ENCODE peak calls at places on chromosomes 3 and 15, in five cellular contexts. V is GM23338, R is BJ, I is upper lobe of right lung, Z is lung. D is an unnamed sample.

GRCh38 chr15:98804057-98804380 is 155.7 kb downstream of the IGF1R start:
- DNase-seq in V (no peak), R (no peak), I (no peak), Z (no peak), D (no peak)

GRCh38 chr3:99499235-99499798 is 139.1 kb upstream of the COL8A1 start:
- DNase-seq in V (peak; percentile 71), R (no peak), I (no peak), Z (no peak), D (no peak)

GRCh38 chr3:67648701-67649100 is 5.7 kb downstream of the SUCLG2 start:
- DNase-seq in V (no peak), R (no peak), I (no peak), Z (no peak), D (no peak)

GRCh38 chr3:112136046-112136445 is 3.0 kb upstream of the GCSAM start:
- DNase-seq in V (no peak), R (no peak), I (no peak), Z (no peak), D (no peak)

GRCh38 chr15:101063891-101064794 is 145.0 kb downstream of the LRRK1 start:
- DNase-seq in V (no peak), R (no peak), I (peak; percentile 58), Z (no peak), D (no peak)

GRCh38 chr15:71413419-71413818 is 298.1 kb downstream of the THSD4 start:
- DNase-seq in V (no peak), R (no peak), I (no peak), Z (no peak), D (no peak)

GRCh38 chr3:62139957-62140356 is 233.4 kb downstream of the FEZF2 start:
- DNase-seq in V (no peak), R (no peak), I (no peak), Z (no peak), D (no peak)

GRCh38 chr3:161213644-161214043 is 7.5 kb upstream of the NMD3 start:
- DNase-seq in V (peak; percentile 55), R (no peak), I (no peak), Z (no peak), D (no peak)

GRCh38 chr3:174439621-174440349 is 419.3 kb upstream of the NAALADL2 start:
- DNase-seq in V (peak; percentile 25), R (peak; percentile 99), I (no peak), Z (peak; percentile 50), D (no peak)

GRCh38 chr15:70892002-70892911 is at the start of the genes LRRC49 and THAP10:
- DNase-seq in V (peak; percentile 96), R (peak; percentile 93), I (peak; percentile 92), Z (peak; percentile 88), D (no peak)

GRCh38 chr3:2036096-2036495 is 62.6 kb upstream of the CNTN4 start:
- DNase-seq in V (peak; percentile 1), R (no peak), I (no peak), Z (no peak), D (no peak)

GRCh38 chr15:38174691-38175090 is 77.9 kb upstream of the SPRED1 start:
- DNase-seq in V (no peak), R (no peak), I (no peak), Z (no peak), D (no peak)

GRCh38 chr3:172201990-172202318 is 162.6 kb downstream of the FNDC3B start:
- DNase-seq in V (no peak), R (no peak), I (no peak), Z (no peak), D (no peak)

GRCh38 chr3:12884104-12884742 is 42.9 kb upstream of the RPL32 start:
- DNase-seq in V (no peak), R (no peak), I (no peak), Z (no peak), D (no peak)

GRCh38 chr3:139281512-139282196 is 62.2 kb upstream of the MRPS22 start:
- DNase-seq in V (no peak), R (no peak), I (peak; percentile 33), Z (no peak), D (no peak)

GRCh38 chr15:76203766-76204557 is 107.3 kb downstream of the ETFA start:
- DNase-seq in V (no peak), R (no peak), I (peak; percentile 61), Z (no peak), D (no peak)

GRCh38 chr15:85727068-85727467 is 67.7 kb downstream of the KLHL25 start:
- DNase-seq in V (no peak), R (no peak), I (no peak), Z (no peak), D (no peak)

GRCh38 chr3:156639414-156640023 is 34.9 kb upstream of the TIPARP start:
- DNase-seq in V (no peak), R (no peak), I (no peak), Z (no peak), D (no peak)

GRCh38 chr15:91941871-91942270 is 88.4 kb downstream of the SLCO3A1 start:
- DNase-seq in V (no peak), R (no peak), I (no peak), Z (no peak), D (no peak)

GRCh38 chr3:133117342-133117741 is 79.2 kb downstream of the TMEM108 start:
- DNase-seq in V (peak; percentile 26), R (no peak), I (no peak), Z (no peak), D (no peak)

GRCh38 chr3:112781611-112782010 is 65.1 kb downstream of the CD200R1L start:
- DNase-seq in V (no peak), R (no peak), I (no peak), Z (no peak), D (no peak)

GRCh38 chr3:127350172-127351050 is 62.6 kb upstream of the PRR20G start:
- DNase-seq in V (no peak), R (no peak), I (no peak), Z (peak; percentile 25), D (no peak)

GRCh38 chr3:50294492-50295403 is 2.5 kb upstream of the IFRD2 start:
- DNase-seq in V (no peak), R (no peak), I (peak; percentile 66), Z (no peak), D (no peak)

GRCh38 chr3:44468572-44469520 is 8.6 kb downstream of the ZNF445 start:
- DNase-seq in V (peak; percentile 60), R (no peak), I (no peak), Z (no peak), D (no peak)

GRCh38 chr15:38994310-38994709 is 429.7 kb upstream of the RASGRP1 start:
- DNase-seq in V (no peak), R (no peak), I (no peak), Z (no peak), D (no peak)

GRCh38 chr3:174531262-174531982 is 327.7 kb upstream of the NAALADL2 start:
- DNase-seq in V (no peak), R (no peak), I (no peak), Z (no peak), D (no peak)

GRCh38 chr3:42504334-42505202 is 2.1 kb downstream of the VIPR1 start:
- DNase-seq in V (no peak), R (no peak), I (peak; percentile 40), Z (no peak), D (no peak)

GRCh38 chr3:157271283-157271882 is 111.4 kb upstream of the CCNL1 start:
- DNase-seq in V (no peak), R (no peak), I (no peak), Z (no peak), D (no peak)

GRCh38 chr3:1717524-1717923 is 381.1 kb upstream of the CNTN4 start:
- DNase-seq in V (no peak), R (no peak), I (no peak), Z (no peak), D (no peak)

GRCh38 chr15:31442203-31443090 is 115.8 kb downstream of the KLF13 start:
- DNase-seq in V (peak; percentile 61), R (peak; percentile 97), I (no peak), Z (no peak), D (no peak)

DNA sequence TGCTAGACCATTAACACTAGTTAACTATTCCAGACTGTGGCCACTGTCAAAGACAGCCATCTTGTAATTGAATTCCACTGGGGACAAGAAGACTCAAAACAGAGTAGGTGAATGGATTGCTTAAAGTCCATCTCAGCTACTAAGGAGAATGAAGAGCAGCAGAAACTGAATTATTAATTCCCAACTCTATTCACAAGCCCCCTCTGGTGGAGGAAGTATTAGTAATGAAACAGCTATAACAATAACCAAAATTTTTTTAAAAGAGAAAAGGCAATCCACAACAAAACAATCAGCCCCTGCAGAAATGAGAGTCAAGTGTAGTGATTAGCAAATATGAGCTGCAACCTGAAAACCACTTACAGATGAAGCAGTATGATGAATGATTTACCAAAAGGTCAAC is 302.8 kb downstream of the FHIT start:
- DNase-seq in V (peak; percentile 35), R (no peak), I (no peak), Z (no peak), D (no peak)
- TF ChIP-seq CTCF in V (peak; percentile 27), R (no peak), I (no peak), Z (no peak), D (no peak)

GRCh38 chr15:52247032-52247431 is 48.6 kb downstream of the MYO5C start:
- DNase-seq in V (no peak), R (no peak), I (no peak), Z (no peak), D (no peak)
- TF ChIP-seq CTCF in V (no peak), R (no peak), I (no peak), Z (no peak), D (no peak)

GRCh38 chr3:149658444-149659172 is 783 bp upstream of the WWTR1 start:
- DNase-seq in V (peak; percentile 84), R (peak; percentile 32), I (peak; percentile 81), Z (peak; percentile 76), D (no peak)
- TF ChIP-seq CTCF in V (no peak), R (peak; percentile 11), I (peak; percentile 31), Z (no peak), D (no peak)

DNA sequence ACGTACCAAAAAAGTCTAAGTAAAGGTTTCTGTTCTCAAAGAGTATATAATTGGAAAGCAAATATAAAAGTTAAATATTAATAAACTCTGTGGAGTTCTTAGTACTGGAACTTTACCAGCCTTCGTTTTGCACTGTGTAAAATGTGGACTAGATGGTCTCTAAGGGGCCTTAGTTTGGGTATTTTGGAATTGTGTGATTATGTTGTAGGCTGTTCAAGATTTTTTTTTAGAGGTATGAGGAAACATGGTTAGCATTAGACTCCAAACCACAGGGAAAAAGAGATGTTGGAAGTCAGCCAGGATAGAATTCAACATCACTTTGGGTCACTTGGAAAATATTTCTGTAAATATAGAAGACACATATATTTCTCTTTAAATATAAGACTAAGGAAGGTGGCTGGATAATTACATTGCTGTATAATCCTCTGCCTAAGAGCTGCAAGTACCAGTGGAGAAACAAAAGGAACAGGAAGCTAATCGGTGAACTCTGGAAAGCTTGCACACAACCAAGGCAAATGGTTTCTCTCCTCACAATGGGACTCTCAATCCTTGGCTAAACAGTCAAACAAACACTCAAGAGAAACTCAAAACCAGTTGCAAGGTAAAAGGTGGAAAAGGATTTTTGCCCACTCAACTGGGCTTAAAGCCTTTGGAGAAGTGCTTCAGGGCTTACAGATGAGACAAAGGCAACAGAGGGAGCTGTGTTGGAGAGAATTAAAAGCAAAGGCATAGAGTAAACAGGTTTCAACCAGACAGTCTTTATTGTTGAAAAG is 141.7 kb downstream of the NR1D2 start:
- DNase-seq in V (no peak), R (no peak), I (no peak), Z (no peak), D (no peak)
- TF ChIP-seq CTCF in V (no peak), R (no peak), I (no peak), Z (no peak), D (no peak)

GRCh38 chr3:102225407-102226132 is 209.2 kb upstream of the ZPLD1 start:
- DNase-seq in V (peak; percentile 73), R (peak; percentile 24), I (no peak), Z (no peak), D (no peak)
- TF ChIP-seq CTCF in V (peak; percentile 76), R (peak; percentile 51), I (peak; percentile 61), Z (peak; percentile 46), D (no peak)

D was measured in natural killer cell.